ENCODE peak calls at places on chromosomes 16 and 17, in five cellular contexts. One of them, this sample, is unnamed.

GRCh38 chr16:51276335-51276734 is 125.3 kb upstream of the SALL1 start:
- DNase-seq in IMR-90: no peak
- DNase-seq in K562: no peak
- DNase-seq in A549: no peak
- DNase-seq in GM12878: no peak
- DNase-seq in this sample: no peak

GRCh38 chr16:912684-913613 is 57.8 kb downstream of the LMF1 start:
- DNase-seq in IMR-90: no peak
- DNase-seq in K562: no peak
- DNase-seq in A549: no peak
- DNase-seq in GM12878: no peak
- DNase-seq in this sample: no peak

GRCh38 chr16:85054948-85055502 is 27.4 kb downstream of the KIAA0513 start:
- DNase-seq in IMR-90: no peak
- DNase-seq in K562: no peak
- DNase-seq in A549: no peak
- DNase-seq in GM12878: no peak
- DNase-seq in this sample: no peak

GRCh38 chr16:70601576-70602575 is 44.5 kb upstream of the IL34 start:
- DNase-seq in IMR-90: peak
- DNase-seq in K562: no peak
- DNase-seq in A549: no peak
- DNase-seq in GM12878: no peak
- DNase-seq in this sample: no peak

GRCh38 chr16:30407794-30408534 is 558 bp downstream of the ZNF771 start:
- DNase-seq in IMR-90: no peak
- DNase-seq in K562: peak
- DNase-seq in A549: no peak
- DNase-seq in GM12878: no peak
- DNase-seq in this sample: no peak

GRCh38 chr17:31391496-31391949 is at the start of gene RAB11FIP4:
- DNase-seq in IMR-90: no peak
- DNase-seq in K562: peak
- DNase-seq in A549: no peak
- DNase-seq in GM12878: no peak
- DNase-seq in this sample: peak

GRCh38 chr17:40553694-40554534 is 11.4 kb downstream of the CCR7 start:
- DNase-seq in IMR-90: peak
- DNase-seq in K562: peak
- DNase-seq in A549: no peak
- DNase-seq in GM12878: no peak
- DNase-seq in this sample: no peak

GRCh38 chr16:70428178-70428998 is 10.5 kb downstream of the ST3GAL2 start:
- DNase-seq in IMR-90: peak
- DNase-seq in K562: peak
- DNase-seq in A549: peak
- DNase-seq in GM12878: peak
- DNase-seq in this sample: peak

GRCh38 chr16:47504599-47504998 is 43.5 kb downstream of the PHKB start:
- DNase-seq in IMR-90: peak
- DNase-seq in K562: no peak
- DNase-seq in A549: no peak
- DNase-seq in GM12878: no peak
- DNase-seq in this sample: no peak

GRCh38 chr16:84950906-84951305 is 60.4 kb downstream of the ZDHHC7 start:
- DNase-seq in IMR-90: no peak
- DNase-seq in K562: peak
- DNase-seq in A549: peak
- DNase-seq in GM12878: no peak
- DNase-seq in this sample: peak

GRCh38 chr16:30605148-30605547 is 5.0 kb downstream of the ZNF689 start:
- DNase-seq in IMR-90: no peak
- DNase-seq in K562: no peak
- DNase-seq in A549: no peak
- DNase-seq in GM12878: no peak
- DNase-seq in this sample: no peak

GRCh38 chr17:34703533-34703932 is 124.2 kb downstream of the TMEM132E start:
- DNase-seq in IMR-90: peak
- DNase-seq in K562: peak
- DNase-seq in A549: peak
- DNase-seq in GM12878: no peak
- DNase-seq in this sample: no peak

GRCh38 chr16:53131363-53132071 is 76.7 kb downstream of the CHD9 start:
- DNase-seq in IMR-90: peak
- DNase-seq in K562: peak
- DNase-seq in A549: peak
- DNase-seq in GM12878: no peak
- DNase-seq in this sample: peak

GRCh38 chr17:45018514-45019176 is 32.8 kb downstream of the DCAKD start:
- DNase-seq in IMR-90: peak
- DNase-seq in K562: peak
- DNase-seq in A549: no peak
- DNase-seq in GM12878: no peak
- DNase-seq in this sample: peak

GRCh38 chr17:76943781-76944213 is 75.6 kb downstream of the MGAT5B start:
- DNase-seq in IMR-90: no peak
- DNase-seq in K562: no peak
- DNase-seq in A549: no peak
- DNase-seq in GM12878: no peak
- DNase-seq in this sample: no peak

GRCh38 chr16:15477802-15478201 is 43.4 kb downstream of the BMERB1 start:
- DNase-seq in IMR-90: peak
- DNase-seq in K562: no peak
- DNase-seq in A549: no peak
- DNase-seq in GM12878: no peak
- DNase-seq in this sample: no peak

GRCh38 chr17:17402558-17402957 is 74.2 kb upstream of the MED9 start:
- DNase-seq in IMR-90: peak
- DNase-seq in K562: no peak
- DNase-seq in A549: no peak
- DNase-seq in GM12878: no peak
- DNase-seq in this sample: no peak

GRCh38 chr16:117381-118365 is 20.8 kb downstream of the NPRL3 start:
- DNase-seq in IMR-90: peak
- DNase-seq in K562: peak
- DNase-seq in A549: peak
- DNase-seq in GM12878: no peak
- DNase-seq in this sample: peak

GRCh38 chr16:82011199-82011641 is at the start of gene SDR42E1:
- DNase-seq in IMR-90: no peak
- DNase-seq in K562: peak
- DNase-seq in A549: peak
- DNase-seq in GM12878: peak
- DNase-seq in this sample: no peak

GRCh38 chr16:1858189-1858588 is 13.8 kb downstream of the MEIOB start:
- DNase-seq in IMR-90: no peak
- DNase-seq in K562: no peak
- DNase-seq in A549: no peak
- DNase-seq in GM12878: no peak
- DNase-seq in this sample: no peak

GRCh38 chr17:69638516-69638915 is 224.0 kb downstream of the MAP2K6 start:
- DNase-seq in IMR-90: peak
- DNase-seq in K562: no peak
- DNase-seq in A549: no peak
- DNase-seq in GM12878: no peak
- DNase-seq in this sample: no peak

GRCh38 chr17:32142857-32143524 is 689 bp downstream of the RHOT1 start:
- DNase-seq in IMR-90: peak
- DNase-seq in K562: peak
- DNase-seq in A549: peak
- DNase-seq in GM12878: no peak
- DNase-seq in this sample: peak

GRCh38 chr16:49700928-49701685 is 154.8 kb downstream of the ZNF423 start:
- DNase-seq in IMR-90: no peak
- DNase-seq in K562: no peak
- DNase-seq in A549: no peak
- DNase-seq in GM12878: no peak
- DNase-seq in this sample: no peak

GRCh38 chr17:15779119-15779518 is 47.0 kb downstream of the TBC1D26 start:
- DNase-seq in IMR-90: no peak
- DNase-seq in K562: no peak
- DNase-seq in A549: no peak
- DNase-seq in GM12878: no peak
- DNase-seq in this sample: no peak

GRCh38 chr17:19003966-19004600 is 481 bp downstream of the FAM83G start:
- DNase-seq in IMR-90: peak
- DNase-seq in K562: peak
- DNase-seq in A549: peak
- DNase-seq in GM12878: no peak
- DNase-seq in this sample: peak

GRCh38 chr16:50836121-50836541 is 94.2 kb downstream of the CYLD start:
- DNase-seq in IMR-90: no peak
- DNase-seq in K562: no peak
- DNase-seq in A549: no peak
- DNase-seq in GM12878: no peak
- DNase-seq in this sample: no peak

GRCh38 chr16:57873218-57873617 is 70.9 kb upstream of the KIFC3 start:
- DNase-seq in IMR-90: no peak
- DNase-seq in K562: no peak
- DNase-seq in A549: no peak
- DNase-seq in GM12878: no peak
- DNase-seq in this sample: no peak

GRCh38 chr16:52957199-52957598 is 95.5 kb downstream of the CHD9NB start:
- DNase-seq in IMR-90: no peak
- DNase-seq in K562: no peak
- DNase-seq in A549: no peak
- DNase-seq in GM12878: no peak
- DNase-seq in this sample: no peak

GRCh38 chr17:32927201-32927723 is 691 bp upstream of the TMEM98 start:
- DNase-seq in IMR-90: peak
- DNase-seq in K562: no peak
- DNase-seq in A549: no peak
- DNase-seq in GM12878: no peak
- DNase-seq in this sample: no peak

GRCh38 chr17:57875109-57876022 is 25.5 kb upstream of the MRPS23 start:
- DNase-seq in IMR-90: peak
- DNase-seq in K562: peak
- DNase-seq in A549: peak
- DNase-seq in GM12878: no peak
- DNase-seq in this sample: peak

GRCh38 chr16:66337434-66338188 is 28.9 kb upstream of the CDH5 start:
- DNase-seq in IMR-90: peak
- DNase-seq in K562: no peak
- DNase-seq in A549: no peak
- DNase-seq in GM12878: no peak
- DNase-seq in this sample: no peak

GRCh38 chr17:63191610-63192009 is 225.6 kb downstream of the TANC2 start:
- DNase-seq in IMR-90: no peak
- DNase-seq in K562: no peak
- DNase-seq in A549: no peak
- DNase-seq in GM12878: no peak
- DNase-seq in this sample: no peak
- TF ChIP-seq RCOR1 in IMR-90: no peak
- TF ChIP-seq RCOR1 in K562: no peak
- TF ChIP-seq RCOR1 in A549: no peak
- TF ChIP-seq RCOR1 in GM12878: no peak
- TF ChIP-seq RCOR1 in this sample: no peak

GRCh38 chr16:7364054-7364407 is 31.4 kb downstream of the RBFOX1 start:
- DNase-seq in IMR-90: no peak
- DNase-seq in K562: no peak
- DNase-seq in A549: no peak
- DNase-seq in GM12878: no peak
- DNase-seq in this sample: peak

GRCh38 chr16:7361416-7362129 is 28.9 kb downstream of the RBFOX1 start:
- DNase-seq in IMR-90: no peak
- DNase-seq in K562: no peak
- DNase-seq in A549: no peak
- DNase-seq in GM12878: no peak
- DNase-seq in this sample: no peak

GRCh38 chr16:7366041-7366440 is 33.4 kb downstream of the RBFOX1 start:
- DNase-seq in IMR-90: no peak
- DNase-seq in K562: no peak
- DNase-seq in A549: no peak
- DNase-seq in GM12878: no peak
- DNase-seq in this sample: no peak

GRCh38 chr16:7362231-7362630 is 29.6 kb downstream of the RBFOX1 start:
- DNase-seq in IMR-90: no peak
- DNase-seq in K562: no peak
- DNase-seq in A549: no peak
- DNase-seq in GM12878: no peak
- DNase-seq in this sample: no peak

DNA sequence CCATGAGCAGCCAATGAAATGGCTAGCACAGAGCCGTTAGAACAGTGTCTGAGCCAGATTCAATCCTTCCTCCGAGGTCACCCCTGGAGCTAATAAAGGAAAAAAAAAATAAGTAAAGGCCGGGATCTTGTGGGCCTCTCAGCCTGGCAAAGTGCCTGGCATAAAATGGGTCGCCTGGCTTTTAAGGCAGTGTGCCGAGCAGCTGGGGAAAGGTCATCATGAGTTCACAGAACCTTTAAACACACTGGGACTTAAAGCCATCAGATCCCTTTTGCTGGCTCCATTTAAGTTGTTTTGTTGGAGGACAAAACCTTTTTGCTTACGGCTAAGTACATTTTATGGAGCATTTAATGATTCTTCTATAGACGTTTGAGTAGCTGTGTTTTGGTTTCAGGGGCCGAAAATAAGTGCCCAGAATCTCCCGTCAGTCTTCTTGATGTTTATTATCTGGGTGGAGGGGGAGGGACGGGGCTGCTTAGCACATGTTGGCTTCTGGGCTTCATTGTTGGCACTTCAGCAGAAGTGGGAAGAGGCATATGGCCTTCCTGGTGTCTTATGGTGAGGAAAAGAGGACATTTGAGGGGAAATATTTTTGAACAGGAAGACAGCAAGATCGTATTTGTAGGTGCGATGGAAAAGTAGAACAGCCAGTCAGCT is 30.9 kb downstream of the RBFOX1 start:
- DNase-seq in IMR-90: no peak
- DNase-seq in K562: no peak
- DNase-seq in A549: no peak
- DNase-seq in GM12878: no peak
- DNase-seq in this sample: peak
- TF ChIP-seq USF2 in IMR-90: no peak
- TF ChIP-seq USF2 in K562: no peak
- TF ChIP-seq USF2 in A549: no peak
- TF ChIP-seq USF2 in GM12878: no peak
- TF ChIP-seq USF2 in this sample: no peak

DNA sequence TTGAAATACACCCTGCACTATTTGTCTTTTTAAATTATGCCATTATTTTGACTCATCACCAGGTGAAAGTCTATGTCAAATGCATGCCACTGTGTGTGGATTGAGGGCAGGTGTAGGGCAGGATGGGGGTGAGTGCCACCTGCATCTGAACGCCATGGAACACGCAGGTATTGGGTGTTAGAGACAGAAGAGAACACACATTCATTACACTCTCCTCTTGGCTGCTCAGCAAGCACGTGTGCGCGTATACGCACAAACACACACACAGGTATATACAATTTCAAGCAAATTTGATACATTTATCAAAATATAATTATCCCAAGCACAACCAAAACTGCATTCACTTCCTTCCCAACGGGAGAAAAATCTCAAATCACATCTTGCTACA is 268.9 kb downstream of the NTN1 start:
- DNase-seq in IMR-90: no peak
- DNase-seq in K562: no peak
- DNase-seq in A549: no peak
- DNase-seq in GM12878: no peak
- DNase-seq in this sample: no peak
- H3K4me3 ChIP-seq in IMR-90: no peak
- H3K4me3 ChIP-seq in K562: no peak
- H3K4me3 ChIP-seq in A549: no peak
- H3K4me3 ChIP-seq in GM12878: peak
- H3K4me3 ChIP-seq in this sample: no peak

GRCh38 chr17:59680314-59680713 is 26.9 kb downstream of the PTRH2 start:
- DNase-seq in IMR-90: peak
- DNase-seq in K562: no peak
- DNase-seq in A549: no peak
- DNase-seq in GM12878: no peak
- DNase-seq in this sample: no peak
- TF ChIP-seq RCOR1 in IMR-90: no peak
- TF ChIP-seq RCOR1 in K562: no peak
- TF ChIP-seq RCOR1 in A549: no peak
- TF ChIP-seq RCOR1 in GM12878: no peak
- TF ChIP-seq RCOR1 in this sample: no peak